ENCODE peak calls at places on chromosomes 5 and 9, in four cellular contexts. One of them, this sample, is unnamed.

GRCh38 chr5:57302164-57302563 is 128.3 kb downstream of the GPBP1 start:
- DNase-seq in MV-4-11: peak; percentile 59
- DNase-seq in erythroblast: peak; percentile 1
- DNase-seq in NAMALWA: peak; percentile 19
- DNase-seq in this sample: no peak

GRCh38 chr9:4934976-4935672 is 49.9 kb upstream of the JAK2 start:
- DNase-seq in MV-4-11: no peak
- DNase-seq in erythroblast: no peak
- DNase-seq in NAMALWA: no peak
- DNase-seq in this sample: no peak

GRCh38 chr5:73606206-73606753 is 19.7 kb upstream of the ARHGEF28 start:
- DNase-seq in MV-4-11: no peak
- DNase-seq in erythroblast: no peak
- DNase-seq in NAMALWA: no peak
- DNase-seq in this sample: no peak

GRCh38 chr9:27377147-27377807 is 80.3 kb upstream of the EQTN start:
- DNase-seq in MV-4-11: no peak
- DNase-seq in erythroblast: no peak
- DNase-seq in NAMALWA: no peak
- DNase-seq in this sample: no peak

GRCh38 chr5:65012411-65012972 is 243.8 kb downstream of the CWC27 start:
- DNase-seq in MV-4-11: no peak
- DNase-seq in erythroblast: no peak
- DNase-seq in NAMALWA: no peak
- DNase-seq in this sample: no peak

GRCh38 chr9:97632406-97632991 is 669 bp downstream of the TSTD2 start:
- DNase-seq in MV-4-11: no peak
- DNase-seq in erythroblast: peak; percentile 95
- DNase-seq in NAMALWA: peak; percentile 78
- DNase-seq in this sample: peak; percentile 82

GRCh38 chr9:17802249-17802857 is 223.5 kb downstream of the SH3GL2 start:
- DNase-seq in MV-4-11: peak; percentile 5
- DNase-seq in erythroblast: peak; percentile 5
- DNase-seq in NAMALWA: peak; percentile 28
- DNase-seq in this sample: peak; percentile 38

GRCh38 chr5:142685418-142686209 is at the start of gene FGF1:
- DNase-seq in MV-4-11: no peak
- DNase-seq in erythroblast: no peak
- DNase-seq in NAMALWA: no peak
- DNase-seq in this sample: no peak

GRCh38 chr9:117334101-117334500 is 80.8 kb downstream of the ASTN2 start:
- DNase-seq in MV-4-11: no peak
- DNase-seq in erythroblast: no peak
- DNase-seq in NAMALWA: no peak
- DNase-seq in this sample: peak; percentile 42

GRCh38 chr5:171865431-171865830 is 79.8 kb downstream of the SMIM23 start:
- DNase-seq in MV-4-11: peak; percentile 66
- DNase-seq in erythroblast: no peak
- DNase-seq in NAMALWA: no peak
- DNase-seq in this sample: no peak

GRCh38 chr5:84688566-84688965 is 303.9 kb upstream of the EDIL3 start:
- DNase-seq in MV-4-11: no peak
- DNase-seq in erythroblast: no peak
- DNase-seq in NAMALWA: no peak
- DNase-seq in this sample: no peak

GRCh38 chr9:84146893-84147705 is 166.5 kb downstream of the RMI1 start:
- DNase-seq in MV-4-11: peak; percentile 43
- DNase-seq in erythroblast: no peak
- DNase-seq in NAMALWA: no peak
- DNase-seq in this sample: no peak

GRCh38 chr9:33044677-33045282 is 19.7 kb downstream of the DNAJA1 start:
- DNase-seq in MV-4-11: no peak
- DNase-seq in erythroblast: peak; percentile 48
- DNase-seq in NAMALWA: no peak
- DNase-seq in this sample: peak; percentile 81

GRCh38 chr5:35030426-35030825 is 17.3 kb downstream of the AGXT2 start:
- DNase-seq in MV-4-11: peak; percentile 76
- DNase-seq in erythroblast: no peak
- DNase-seq in NAMALWA: peak; percentile 11
- DNase-seq in this sample: no peak

GRCh38 chr9:128203024-128203841 is at the start of gene DNM1:
- DNase-seq in MV-4-11: peak; percentile 55
- DNase-seq in erythroblast: peak; percentile 87
- DNase-seq in NAMALWA: peak; percentile 80
- DNase-seq in this sample: peak; percentile 77

GRCh38 chr5:177253252-177253651 is 50.3 kb downstream of the RAB24 start:
- DNase-seq in MV-4-11: no peak
- DNase-seq in erythroblast: no peak
- DNase-seq in NAMALWA: no peak
- DNase-seq in this sample: no peak

GRCh38 chr5:109989994-109990722 is 300.4 kb downstream of the MAN2A1 start:
- DNase-seq in MV-4-11: no peak
- DNase-seq in erythroblast: no peak
- DNase-seq in NAMALWA: no peak
- DNase-seq in this sample: no peak

GRCh38 chr5:57244331-57244730 is 70.5 kb downstream of the GPBP1 start:
- DNase-seq in MV-4-11: no peak
- DNase-seq in erythroblast: no peak
- DNase-seq in NAMALWA: no peak
- DNase-seq in this sample: peak; percentile 23

GRCh38 chr5:37436146-37436934 is 57.2 kb downstream of the WDR70 start:
- DNase-seq in MV-4-11: peak; percentile 4
- DNase-seq in erythroblast: no peak
- DNase-seq in NAMALWA: no peak
- DNase-seq in this sample: no peak

GRCh38 chr5:173556142-173557028 is 60.1 kb downstream of the BOD1 start:
- DNase-seq in MV-4-11: no peak
- DNase-seq in erythroblast: no peak
- DNase-seq in NAMALWA: no peak
- DNase-seq in this sample: peak; percentile 25

GRCh38 chr9:123267481-123268239 is 726 bp downstream of the STRBP start:
- DNase-seq in MV-4-11: no peak
- DNase-seq in erythroblast: peak; percentile 47
- DNase-seq in NAMALWA: no peak
- DNase-seq in this sample: peak; percentile 41

GRCh38 chr5:27216367-27216941 is 178.1 kb upstream of the CDH9 start:
- DNase-seq in MV-4-11: no peak
- DNase-seq in erythroblast: no peak
- DNase-seq in NAMALWA: no peak
- DNase-seq in this sample: no peak

GRCh38 chr5:14669975-14670374 is 5.5 kb downstream of the OTULIN start:
- DNase-seq in MV-4-11: no peak
- DNase-seq in erythroblast: no peak
- DNase-seq in NAMALWA: no peak
- DNase-seq in this sample: no peak

GRCh38 chr5:38551020-38552017 is 5.1 kb downstream of the LIFR start:
- DNase-seq in MV-4-11: no peak
- DNase-seq in erythroblast: peak; percentile 1
- DNase-seq in NAMALWA: peak; percentile 35
- DNase-seq in this sample: peak; percentile 80